ENCODE peak calls at places on chromosomes 6 and 20, in five cellular contexts. O, G, R, B and T are unnamed samples.

GRCh38 chr6:28657756-28658465 is 132.2 kb downstream of the GPX5 start:
- DNase-seq in G (peak; percentile 58), O (peak; percentile 65), R (peak; percentile 86), B (peak; percentile 34), T (peak; percentile 77)

GRCh38 chr20:44401052-44401769 is 45.7 kb downstream of the HNF4A start:
- DNase-seq in B (no peak), O (no peak), R (no peak), G (no peak), T (no peak)

GRCh38 chr20:62305765-62306431 is 3.1 kb downstream of the ADRM1 start:
- DNase-seq in G (no peak), B (no peak), R (no peak), O (no peak), T (no peak)

GRCh38 chr20:709864-710761 is 34.5 kb upstream of the SCRT2 start:
- DNase-seq in R (no peak), B (no peak), G (no peak), O (no peak), T (no peak)

GRCh38 chr6:140445474-140446004 is 1071.1 kb upstream of the CITED2 start:
- DNase-seq in G (peak; percentile 81), R (no peak), O (no peak), B (no peak), T (no peak)

GRCh38 chr6:143536461-143536865 is 24.9 kb upstream of the FUCA2 start:
- DNase-seq in O (peak; percentile 66), G (peak; percentile 42), R (peak; percentile 30), B (peak; percentile 5), T (peak; percentile 57)

GRCh38 chr6:123655520-123656306 is 19.0 kb upstream of the TRDN start:
- DNase-seq in R (peak; percentile 41), B (no peak), G (peak; percentile 1), O (no peak), T (no peak)

GRCh38 chr6:2622683-2623082 is 128.0 kb downstream of the MYLK4 start:
- DNase-seq in G (no peak), R (no peak), O (no peak), B (no peak), T (no peak)

GRCh38 chr6:156933201-156934053 is 156.2 kb downstream of the ARID1B start:
- DNase-seq in R (peak; percentile 49), G (no peak), B (no peak), O (no peak), T (peak; percentile 27)

GRCh38 chr6:80528115-80528514 is 421.6 kb downstream of the BCKDHB start:
- DNase-seq in B (no peak), O (no peak), R (no peak), G (no peak), T (no peak)

GRCh38 chr6:82182756-82183155 is 64.8 kb downstream of the IBTK start:
- DNase-seq in B (no peak), G (peak; percentile 57), O (no peak), R (no peak), T (no peak)

GRCh38 chr20:52033313-52033712 is 158.3 kb downstream of the ZFP64 start:
- DNase-seq in B (no peak), R (peak; percentile 9), O (no peak), G (no peak), T (no peak)

GRCh38 chr6:150689900-150690590 is 90.4 kb downstream of the PLEKHG1 start:
- DNase-seq in B (no peak), R (peak; percentile 49), G (no peak), O (no peak), T (no peak)

GRCh38 chr6:82959385-82959941 is 106.2 kb downstream of the UBE3D start:
- DNase-seq in O (no peak), G (peak; percentile 96), B (no peak), R (no peak), T (no peak)

GRCh38 chr6:113258771-113259170 is 598.4 kb upstream of the MARCKS start:
- DNase-seq in G (no peak), R (no peak), B (no peak), O (no peak), T (no peak)

GRCh38 chr20:63890201-63890576 is 4.7 kb upstream of the DNAJC5 start:
- DNase-seq in G (peak; percentile 8), R (no peak), B (no peak), O (no peak), T (no peak)

GRCh38 chr6:154749341-154749740 is 16.1 kb downstream of the SCAF8 start:
- DNase-seq in B (no peak), G (no peak), O (no peak), R (no peak), T (no peak)

GRCh38 chr6:102928109-102928508 is 1534.6 kb downstream of the GRIK2 start:
- DNase-seq in B (no peak), O (no peak), G (no peak), R (no peak), T (no peak)

GRCh38 chr20:59455392-59456341 is 148.7 kb upstream of the PHACTR3 start:
- DNase-seq in G (peak; percentile 22), B (no peak), R (peak; percentile 40), O (no peak), T (no peak)

GRCh38 chr6:111979633-111980032 is 74.3 kb upstream of the CCN6 start:
- DNase-seq in O (no peak), G (no peak), B (no peak), R (no peak), T (no peak)

GRCh38 chr20:49167811-49168507 is 20.2 kb downstream of the STAU1 start:
- DNase-seq in B (no peak), R (no peak), G (peak; percentile 57), O (no peak), T (no peak)

GRCh38 chr6:35093783-35094182 is 47.4 kb downstream of the TCP11 start:
- DNase-seq in O (no peak), R (no peak), G (no peak), B (no peak), T (no peak)

GRCh38 chr6:151832710-151833109 is 25.2 kb downstream of the ESR1 start:
- DNase-seq in B (no peak), O (no peak), R (no peak), G (no peak), T (no peak)

GRCh38 chr20:31860431-31861345 is 9.6 kb downstream of the DUSP15 start:
- DNase-seq in B (no peak), O (no peak), G (no peak), R (peak; percentile 23), T (no peak)

GRCh38 chr6:89330910-89331309 is 15.8 kb upstream of the GABRR2 start:
- DNase-seq in R (no peak), B (no peak), O (no peak), G (no peak), T (no peak)

GRCh38 chr6:11744753-11745152 is 33.9 kb downstream of the ADTRP start:
- DNase-seq in G (peak; percentile 92), B (no peak), R (no peak), O (no peak), T (no peak)

GRCh38 chr20:62592506-62593177 is 49.7 kb upstream of the SLCO4A1 start:
- DNase-seq in R (no peak), G (no peak), O (no peak), B (no peak), T (no peak)

GRCh38 chr6:90575267-90575666 is 11.6 kb downstream of the MAP3K7 start:
- DNase-seq in B (no peak), O (no peak), G (no peak), R (no peak), T (no peak)

GRCh38 chr20:1298888-1299511 is 29.9 kb downstream of the SDCBP2 start:
- DNase-seq in R (no peak), B (no peak), O (no peak), G (no peak), T (no peak)

GRCh38 chr20:52083627-52084232 is 107.8 kb downstream of the ZFP64 start:
- DNase-seq in R (peak; percentile 61), B (no peak), O (peak; percentile 62), G (peak; percentile 72), T (peak; percentile 77)

GRCh38 chr6:123393333-123393732 is 243.4 kb downstream of the TRDN start:
- DNase-seq in B (no peak), R (peak; percentile 35), G (no peak), O (no peak), T (no peak)